ENCODE peak calls at places on chromosome 3, in six cellular contexts. One of them, this sample, is unnamed.

GRCh38 chr3:90033242-90033641 is 925.8 kb downstream of the EPHA3 start:
- DNase-seq in NCI-H1694: no peak
- DNase-seq in neuronal stem cell: no peak
- DNase-seq in choroid plexus epithelial cell: no peak
- DNase-seq in left ventricle myocardium inferior: no peak
- DNase-seq in NCI-H748 treated with DMSO at 0.1 percent for 48 hours: peak; percentile 43
- DNase-seq in this sample: no peak

GRCh38 chr3:193711165-193711485 is 118.1 kb downstream of the OPA1 start:
- DNase-seq in NCI-H1694: no peak
- DNase-seq in neuronal stem cell: peak; percentile 93
- DNase-seq in choroid plexus epithelial cell: no peak
- DNase-seq in left ventricle myocardium inferior: no peak
- DNase-seq in NCI-H748 treated with DMSO at 0.1 percent for 48 hours: no peak
- DNase-seq in this sample: no peak

GRCh38 chr3:12508316-12508715 is 24.0 kb downstream of the TSEN2 start:
- DNase-seq in NCI-H1694: no peak
- DNase-seq in neuronal stem cell: no peak
- DNase-seq in choroid plexus epithelial cell: peak; percentile 100
- DNase-seq in left ventricle myocardium inferior: no peak
- DNase-seq in NCI-H748 treated with DMSO at 0.1 percent for 48 hours: no peak
- DNase-seq in this sample: no peak

GRCh38 chr3:155791190-155791589 is 14.9 kb downstream of the C3orf33 start:
- DNase-seq in NCI-H1694: no peak
- DNase-seq in neuronal stem cell: no peak
- DNase-seq in choroid plexus epithelial cell: peak; percentile 30
- DNase-seq in left ventricle myocardium inferior: no peak
- DNase-seq in NCI-H748 treated with DMSO at 0.1 percent for 48 hours: no peak
- DNase-seq in this sample: no peak

GRCh38 chr3:37823189-37823588 is 38.5 kb upstream of the CTDSPL start:
- DNase-seq in NCI-H1694: no peak
- DNase-seq in neuronal stem cell: no peak
- DNase-seq in choroid plexus epithelial cell: no peak
- DNase-seq in left ventricle myocardium inferior: no peak
- DNase-seq in NCI-H748 treated with DMSO at 0.1 percent for 48 hours: no peak
- DNase-seq in this sample: no peak

GRCh38 chr3:23094890-23095462 is 108.2 kb upstream of the UBE2E2 start:
- DNase-seq in NCI-H1694: no peak
- DNase-seq in neuronal stem cell: no peak
- DNase-seq in choroid plexus epithelial cell: peak; percentile 77
- DNase-seq in left ventricle myocardium inferior: no peak
- DNase-seq in NCI-H748 treated with DMSO at 0.1 percent for 48 hours: peak; percentile 40
- DNase-seq in this sample: no peak

GRCh38 chr3:116607205-116607604 is 102.4 kb upstream of the TUSC7 start:
- DNase-seq in NCI-H1694: no peak
- DNase-seq in neuronal stem cell: no peak
- DNase-seq in choroid plexus epithelial cell: no peak
- DNase-seq in left ventricle myocardium inferior: no peak
- DNase-seq in NCI-H748 treated with DMSO at 0.1 percent for 48 hours: no peak
- DNase-seq in this sample: peak; percentile 30

GRCh38 chr3:5144316-5144994 is 22.4 kb downstream of the ARL8B start:
- DNase-seq in NCI-H1694: no peak
- DNase-seq in neuronal stem cell: no peak
- DNase-seq in choroid plexus epithelial cell: no peak
- DNase-seq in left ventricle myocardium inferior: no peak
- DNase-seq in NCI-H748 treated with DMSO at 0.1 percent for 48 hours: no peak
- DNase-seq in this sample: no peak

GRCh38 chr3:150754896-150755295 is 8.1 kb downstream of the SIAH2 start:
- DNase-seq in NCI-H1694: no peak
- DNase-seq in neuronal stem cell: no peak
- DNase-seq in choroid plexus epithelial cell: no peak
- DNase-seq in left ventricle myocardium inferior: no peak
- DNase-seq in NCI-H748 treated with DMSO at 0.1 percent for 48 hours: no peak
- DNase-seq in this sample: no peak

GRCh38 chr3:100209948-100210776 is 50.6 kb upstream of the TBC1D23 start:
- DNase-seq in NCI-H1694: no peak
- DNase-seq in neuronal stem cell: no peak
- DNase-seq in choroid plexus epithelial cell: peak; percentile 31
- DNase-seq in left ventricle myocardium inferior: no peak
- DNase-seq in NCI-H748 treated with DMSO at 0.1 percent for 48 hours: no peak
- DNase-seq in this sample: no peak

GRCh38 chr3:109275702-109276293 is 40.5 kb downstream of the DPPA2 start:
- DNase-seq in NCI-H1694: no peak
- DNase-seq in neuronal stem cell: peak; percentile 56
- DNase-seq in choroid plexus epithelial cell: peak; percentile 77
- DNase-seq in left ventricle myocardium inferior: no peak
- DNase-seq in NCI-H748 treated with DMSO at 0.1 percent for 48 hours: no peak
- DNase-seq in this sample: no peak

GRCh38 chr3:56154297-56154696 is 314.0 kb downstream of the ERC2 start:
- DNase-seq in NCI-H1694: no peak
- DNase-seq in neuronal stem cell: no peak
- DNase-seq in choroid plexus epithelial cell: peak; percentile 27
- DNase-seq in left ventricle myocardium inferior: no peak
- DNase-seq in NCI-H748 treated with DMSO at 0.1 percent for 48 hours: no peak
- DNase-seq in this sample: no peak

GRCh38 chr3:158106773-158107461 is 697 bp upstream of the SHOX2 start:
- DNase-seq in NCI-H1694: no peak
- DNase-seq in neuronal stem cell: no peak
- DNase-seq in choroid plexus epithelial cell: no peak
- DNase-seq in left ventricle myocardium inferior: no peak
- DNase-seq in NCI-H748 treated with DMSO at 0.1 percent for 48 hours: no peak
- DNase-seq in this sample: no peak

This sample was measured in hippocampal formation.